ENCODE peak calls at places on chromosomes 4 and X, in eight cellular contexts. I is A549, H is HCT116, B is GM12878, F is SK-N-SH, K is H1, O is HepG2, E is NB4. G is an unnamed sample.

GRCh38 chrX:131747173-131747572 is 203.3 kb downstream of the OR13H1 start:
- DNase-seq in I (peak; percentile 62), H (no peak), B (peak; percentile 98), F (peak; percentile 39), K (no peak), O (no peak), E (no peak), G (no peak)

GRCh38 chr4:120865985-120866384 is 56.5 kb downstream of the PRDM5 start:
- DNase-seq in I (no peak), H (no peak), B (no peak), F (no peak), K (no peak), O (no peak), E (no peak), G (peak; percentile 12)

GRCh38 chr4:1449475-1449832 is 43.2 kb upstream of the NKX1-1 start:
- DNase-seq in I (no peak), H (no peak), B (no peak), F (no peak), K (no peak), O (no peak), E (no peak), G (peak; percentile 11)

GRCh38 chrX:110563276-110563675 is 204.6 kb downstream of the RTL9 start:
- DNase-seq in I (no peak), H (no peak), B (no peak), F (no peak), K (no peak), O (no peak), E (no peak), G (no peak)

GRCh38 chr4:572594-572993 is 3.5 kb downstream of the TMEM271 start:
- DNase-seq in I (no peak), H (no peak), B (no peak), F (no peak), K (no peak), O (no peak), E (no peak), G (no peak)

GRCh38 chrX:148588649-148589310 is 88.4 kb downstream of the AFF2 start:
- DNase-seq in I (no peak), H (no peak), B (no peak), F (no peak), K (no peak), O (no peak), E (peak; percentile 47), G (no peak)

GRCh38 chr4:149706942-149707341 is 108.7 kb downstream of the IQCM start:
- DNase-seq in I (no peak), H (no peak), B (no peak), F (no peak), K (no peak), O (no peak), E (no peak), G (no peak)

GRCh38 chr4:104494822-104495559 is at the start of gene CXXC4:
- DNase-seq in I (peak; percentile 18), H (peak; percentile 23), B (no peak), F (peak; percentile 77), K (peak; percentile 47), O (peak; percentile 10), E (peak; percentile 25), G (peak; percentile 80)

GRCh38 chrX:24956828-24957227 is 58.9 kb downstream of the ARX start:
- DNase-seq in I (no peak), H (no peak), B (no peak), F (no peak), K (no peak), O (no peak), E (no peak), G (no peak)

GRCh38 chrX:45807572-45808425 is 607.1 kb upstream of the DIPK2B start:
- DNase-seq in I (no peak), H (no peak), B (no peak), F (no peak), K (no peak), O (no peak), E (peak; percentile 74), G (no peak)

GRCh38 chr4:78068481-78068880 is 11.4 kb downstream of the FRAS1 start:
- DNase-seq in I (no peak), H (no peak), B (no peak), F (no peak), K (no peak), O (no peak), E (no peak), G (no peak)

GRCh38 chr4:3468154-3468553 is 5.0 kb downstream of the DOK7 start:
- DNase-seq in I (no peak), H (no peak), B (no peak), F (no peak), K (no peak), O (no peak), E (no peak), G (no peak)

GRCh38 chr4:117777721-117778120 is 256.6 kb upstream of the NDST3 start:
- DNase-seq in I (no peak), H (no peak), B (no peak), F (no peak), K (no peak), O (no peak), E (no peak), G (no peak)

GRCh38 chr4:124936427-124936826 is 223.9 kb upstream of the ANKRD50 start:
- DNase-seq in I (no peak), H (no peak), B (no peak), F (peak; percentile 2), K (no peak), O (no peak), E (no peak), G (no peak)

GRCh38 chr4:168637872-168638756 is 141.3 kb downstream of the PALLD start:
- DNase-seq in I (no peak), H (no peak), B (no peak), F (no peak), K (no peak), O (no peak), E (no peak), G (no peak)

GRCh38 chr4:137694138-137694537 is 161.8 kb upstream of the PCDH18 start:
- DNase-seq in I (no peak), H (no peak), B (no peak), F (no peak), K (no peak), O (no peak), E (no peak), G (no peak)
- TF ChIP-seq MAX in I (no peak), H (no peak), B (no peak), F (no peak), K (no peak), O (no peak), E (no peak), G (no peak)

GRCh38 chr4:99058228-99058627 is 30.4 kb downstream of the ADH5 start:
- DNase-seq in I (no peak), H (no peak), B (no peak), F (no peak), K (no peak), O (no peak), E (no peak), G (no peak)

GRCh38 chr4:99059550-99059949 is 29.0 kb downstream of the ADH5 start:
- DNase-seq in I (no peak), H (no peak), B (no peak), F (no peak), K (no peak), O (no peak), E (no peak), G (no peak)

GRCh38 chr4:99052902-99053301 is 35.7 kb downstream of the ADH5 start:
- DNase-seq in I (no peak), H (no peak), B (no peak), F (no peak), K (no peak), O (no peak), E (no peak), G (no peak)

DNA sequence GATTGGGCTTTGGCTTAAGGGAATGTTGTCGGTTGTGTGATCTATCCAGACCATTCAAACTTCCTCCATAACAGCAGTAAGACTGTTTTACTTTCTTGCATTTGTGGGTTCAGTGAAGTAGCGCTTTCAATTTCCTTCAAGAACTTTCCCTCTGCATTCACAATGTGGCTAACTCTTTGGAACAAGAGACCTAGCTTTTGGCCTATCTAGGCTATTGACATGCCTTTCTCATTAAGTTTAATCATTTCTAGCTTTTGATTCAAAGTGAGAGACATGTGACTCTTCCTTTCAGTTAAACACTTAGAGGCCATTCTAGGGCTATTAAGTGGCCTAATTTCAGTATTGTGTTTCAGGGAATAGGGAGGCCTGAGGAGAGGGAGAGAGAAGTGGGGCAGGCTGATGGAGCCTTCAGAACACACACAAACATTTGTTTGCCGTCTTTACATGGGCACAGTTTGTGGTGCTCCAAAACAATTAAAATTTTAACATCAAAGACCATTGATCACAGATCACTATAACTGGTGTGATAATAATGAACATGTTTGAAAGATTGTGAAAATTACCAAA is 34.1 kb downstream of the ADH5 start:
- DNase-seq in I (no peak), H (no peak), B (peak; percentile 26), F (no peak), K (no peak), O (no peak), E (no peak), G (no peak)
- TF ChIP-seq MAX in I (no peak), H (no peak), B (no peak), F (no peak), K (no peak), O (no peak), E (no peak), G (no peak)

GRCh38 chrX:103404225-103405008 is 28.1 kb downstream of the BEX3 start:
- DNase-seq in I (peak; percentile 51), H (peak; percentile 59), B (peak; percentile 33), F (peak; percentile 62), K (peak; percentile 29), O (peak; percentile 60), E (peak; percentile 22), G (peak; percentile 71)
- TF ChIP-seq MAX in I (no peak), H (peak; percentile 60), B (no peak), F (peak; percentile 59), K (peak; percentile 59), O (no peak), E (no peak), G (peak; percentile 51)

GRCh38 chr4:82733636-82734035 is 65.0 kb downstream of the SCD5 start:
- DNase-seq in I (no peak), H (no peak), B (no peak), F (no peak), K (no peak), O (no peak), E (no peak), G (no peak)
- TF ChIP-seq MAX in I (no peak), H (no peak), B (no peak), F (no peak), K (no peak), O (no peak), E (no peak), G (no peak)

GRCh38 chrX:113260474-113260873 is 419.8 kb upstream of the AMOT start:
- DNase-seq in I (no peak), H (peak; percentile 0), B (no peak), F (no peak), K (no peak), O (peak; percentile 1), E (peak; percentile 27), G (no peak)
- TF ChIP-seq MAX in I (no peak), H (no peak), B (no peak), F (no peak), K (no peak), O (no peak), E (no peak), G (no peak)

GRCh38 chr4:34720563-34720962 is 1523.8 kb downstream of the ARAP2 start:
- DNase-seq in I (peak; percentile 3), H (peak; percentile 27), B (no peak), F (peak; percentile 1), K (no peak), O (peak; percentile 17), E (peak; percentile 60), G (no peak)
- TF ChIP-seq MAX in I (no peak), H (no peak), B (no peak), F (no peak), K (no peak), O (no peak), E (no peak), G (no peak)

G was measured in WTC11.